ENCODE peak calls at places on chromosomes 13 and 19, in ten cellular contexts. R is hepatocyte, M is glutamatergic neuron, Q is fibroblast of mammary gland, Z is ascending aorta, S is pancreas, B is fibroblast of pulmonary artery, O is Caco-2, A is heart right ventricle, H is GM20000. G is an unnamed sample.

GRCh38 chr19:35872180-35872579 is 3.8 kb downstream of the APLP1 start:
- DNase-seq in R (no peak), M (no peak), Q (no peak), Z (no peak), S (no peak), B (no peak), O (no peak), A (no peak), H (no peak), G (no peak)

GRCh38 chr13:113023217-113023597 is 54.2 kb downstream of the MCF2L start:
- DNase-seq in R (peak; percentile 67), M (no peak), Q (no peak), Z (no peak), S (no peak), B (peak; percentile 69), O (no peak), A (peak; percentile 54), H (no peak), G (no peak)

GRCh38 chr19:16325161-16325527 is 518 bp downstream of the KLF2 start:
- DNase-seq in R (peak; percentile 66), M (peak; percentile 60), Q (no peak), Z (no peak), S (no peak), B (no peak), O (no peak), A (peak; percentile 67), H (peak; percentile 65), G (peak; percentile 53)

GRCh38 chr13:22837980-22838615 is 342.7 kb upstream of the SGCG start:
- DNase-seq in R (no peak), M (no peak), Q (no peak), Z (no peak), S (no peak), B (no peak), O (no peak), A (peak; percentile 15), H (no peak), G (no peak)

GRCh38 chr13:51838235-51838846 is 6.6 kb downstream of the TMEM272 start:
- DNase-seq in R (no peak), M (no peak), Q (peak; percentile 84), Z (no peak), S (no peak), B (peak; percentile 58), O (no peak), A (no peak), H (no peak), G (peak; percentile 48)

GRCh38 chr19:18488838-18489626 is 32.8 kb downstream of the ELL start:
- DNase-seq in R (peak; percentile 77), M (peak; percentile 74), Q (no peak), Z (no peak), S (peak; percentile 78), B (no peak), O (peak; percentile 68), A (peak; percentile 39), H (no peak), G (no peak)

GRCh38 chr19:35577918-35578317 is 8.1 kb upstream of the PMIS2 start:
- DNase-seq in R (no peak), M (no peak), Q (no peak), Z (no peak), S (no peak), B (no peak), O (no peak), A (no peak), H (no peak), G (no peak)

GRCh38 chr19:43634068-43634467 is 5.6 kb downstream of the CADM4 start:
- DNase-seq in R (no peak), M (no peak), Q (no peak), Z (no peak), S (no peak), B (no peak), O (no peak), A (no peak), H (no peak), G (no peak)

GRCh38 chr19:58009666-58010301 is 7.2 kb upstream of the ZNF606 start:
- DNase-seq in R (peak; percentile 71), M (peak; percentile 88), Q (peak; percentile 79), Z (no peak), S (peak; percentile 83), B (peak; percentile 86), O (peak; percentile 81), A (peak; percentile 93), H (peak; percentile 72), G (peak; percentile 83)

GRCh38 chr19:38663156-38663651 is 15.8 kb downstream of the ACTN4 start:
- DNase-seq in R (no peak), M (no peak), Q (no peak), Z (no peak), S (no peak), B (no peak), O (no peak), A (no peak), H (no peak), G (no peak)

GRCh38 chr19:40803857-40804782 is 5.1 kb downstream of the EGLN2 start:
- DNase-seq in R (no peak), M (no peak), Q (no peak), Z (no peak), S (peak; percentile 70), B (no peak), O (no peak), A (peak; percentile 61), H (peak; percentile 68), G (peak; percentile 87)

GRCh38 chr13:56352901-56353300 is 787.8 kb upstream of the PRR20A start:
- DNase-seq in R (no peak), M (no peak), Q (no peak), Z (no peak), S (no peak), B (no peak), O (no peak), A (no peak), H (no peak), G (no peak)

GRCh38 chr19:10226021-10226375 is 5.1 kb downstream of the S1PR2 start:
- DNase-seq in R (no peak), M (no peak), Q (no peak), Z (no peak), S (no peak), B (no peak), O (no peak), A (peak; percentile 35), H (no peak), G (no peak)

GRCh38 chr19:10226376-10227214 is 4.5 kb downstream of the S1PR2 start:
- DNase-seq in R (peak; percentile 86), M (peak; percentile 22), Q (peak; percentile 99), Z (no peak), S (no peak), B (peak; percentile 95), O (no peak), A (peak; percentile 79), H (no peak), G (no peak)

GRCh38 chr19:10228925-10229324 is 2.2 kb downstream of the S1PR2 start:
- DNase-seq in R (peak; percentile 48), M (peak; percentile 34), Q (peak; percentile 71), Z (no peak), S (no peak), B (peak; percentile 69), O (peak; percentile 61), A (no peak), H (peak; percentile 79), G (peak; percentile 61)

GRCh38 chr19:10228393-10228792 is 2.7 kb downstream of the S1PR2 start:
- DNase-seq in R (no peak), M (no peak), Q (no peak), Z (no peak), S (no peak), B (no peak), O (no peak), A (no peak), H (no peak), G (no peak)

GRCh38 chr19:10227215-10227971 is 3.7 kb downstream of the S1PR2 start:
- DNase-seq in R (no peak), M (no peak), Q (peak; percentile 61), Z (no peak), S (no peak), B (peak; percentile 36), O (no peak), A (peak; percentile 53), H (no peak), G (peak; percentile 18)
- TF ChIP-seq CTCF in R (peak; percentile 15), M (no peak), Q (no peak), Z (no peak), S (no peak), B (no peak), O (no peak), A (no peak), H (no peak), G (no peak)

GRCh38 chr13:81639984-81640582 is 1299.2 kb upstream of the SPRY2 start:
- DNase-seq in R (peak; percentile 38), M (peak; percentile 20), Q (no peak), Z (no peak), S (peak; percentile 17), B (no peak), O (peak; percentile 38), A (no peak), H (no peak), G (no peak)
- TF ChIP-seq CTCF in R (peak; percentile 48), M (peak; percentile 83), Q (peak; percentile 15), Z (no peak), S (no peak), B (no peak), O (peak; percentile 73), A (no peak), H (peak; percentile 36), G (no peak)

DNA sequence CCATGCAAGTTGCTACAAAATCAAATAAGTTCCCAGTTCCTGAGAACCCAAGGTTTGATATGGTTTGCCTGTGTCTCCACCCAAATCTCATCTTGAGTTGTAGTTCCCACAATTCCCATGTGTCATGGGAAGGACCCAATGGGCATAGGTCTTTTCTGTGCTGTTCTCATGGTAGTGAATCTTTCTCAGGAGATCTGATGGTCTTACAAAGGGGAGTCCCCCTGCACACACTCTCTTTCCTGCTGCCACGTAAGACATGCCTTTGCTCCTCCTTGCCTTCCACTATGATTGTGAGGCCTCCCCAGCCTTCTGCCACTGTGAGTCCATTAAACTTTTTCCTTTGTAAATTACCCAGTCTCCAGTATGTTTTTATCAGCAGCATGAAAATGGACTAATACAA is 28.5 kb upstream of the TSHZ3 start:
- DNase-seq in R (no peak), M (no peak), Q (peak; percentile 48), Z (no peak), S (no peak), B (peak; percentile 33), O (no peak), A (no peak), H (no peak), G (no peak)
- TF ChIP-seq CTCF in R (no peak), M (no peak), Q (no peak), Z (no peak), S (no peak), B (no peak), O (no peak), A (no peak), H (no peak), G (no peak)

GRCh38 chr19:46202426-46202825 is 27.1 kb upstream of the IGFL1 start:
- DNase-seq in R (no peak), M (no peak), Q (no peak), Z (no peak), S (no peak), B (no peak), O (no peak), A (no peak), H (no peak), G (no peak)
- TF ChIP-seq CTCF in R (no peak), M (no peak), Q (no peak), Z (no peak), S (no peak), B (no peak), O (no peak), A (no peak), H (no peak), G (no peak)

GRCh38 chr19:55258828-55259539 is at the start of gene PPP6R1:
- DNase-seq in R (peak; percentile 99), M (peak; percentile 96), Q (peak; percentile 100), Z (peak; percentile 92), S (peak; percentile 100), B (peak; percentile 100), O (peak; percentile 98), A (peak; percentile 98), H (peak; percentile 98), G (peak; percentile 96)
- TF ChIP-seq CTCF in R (no peak), M (no peak), Q (no peak), Z (no peak), S (no peak), B (no peak), O (no peak), A (no peak), H (no peak), G (no peak)

G was measured in activated CD8-positive, alpha-beta T cell treated with anti-CD3 and anti-CD28 coated beads for 36 hours.